ENCODE peak calls at places on chromosomes 13 and 19, in five cellular contexts. N is AG04449, C is endodermal cell, R is HCT116, V is gastrocnemius medialis. J is an unnamed sample.

GRCh38 chr19:13983213-13983889 is 22.8 kb downstream of the RFX1 start:
- DNase-seq in N (no peak), C (no peak), R (no peak), V (no peak), J (no peak)

GRCh38 chr13:35995136-35995535 is 136.0 kb downstream of the DCLK1 start:
- DNase-seq in N (no peak), C (no peak), R (no peak), V (no peak), J (no peak)

GRCh38 chr13:100089633-100090032 is 740 bp downstream of the PCCA start:
- DNase-seq in N (no peak), C (no peak), R (no peak), V (no peak), J (no peak)

GRCh38 chr13:92158335-92158734 is 759.9 kb downstream of the GPC5 start:
- DNase-seq in N (no peak), C (no peak), R (no peak), V (no peak), J (no peak)

GRCh38 chr19:45130888-45131615 is 29.7 kb downstream of the NKPD1 start:
- DNase-seq in N (no peak), C (no peak), R (peak; percentile 19), V (no peak), J (no peak)

GRCh38 chr19:4980087-4980486 is 11.2 kb downstream of the KDM4B start:
- DNase-seq in N (no peak), C (no peak), R (no peak), V (peak; percentile 50), J (no peak)

GRCh38 chr19:991174-991931 is 7.2 kb downstream of the WDR18 start:
- DNase-seq in N (no peak), C (peak; percentile 97), R (peak; percentile 22), V (peak; percentile 44), J (no peak)

GRCh38 chr13:28179974-28180373 is 41.6 kb downstream of the PAN3 start:
- DNase-seq in N (no peak), C (no peak), R (no peak), V (no peak), J (no peak)

GRCh38 chr13:99857738-99858137 is 113.8 kb downstream of the ZIC5 start:
- DNase-seq in N (no peak), C (no peak), R (no peak), V (no peak), J (no peak)

GRCh38 chr13:34779171-34779570 is 162.9 kb upstream of the NBEA start:
- DNase-seq in N (no peak), C (no peak), R (no peak), V (no peak), J (no peak)

GRCh38 chr13:44726214-44726613 is 150.1 kb upstream of the TSC22D1 start:
- DNase-seq in N (peak; percentile 87), C (no peak), R (no peak), V (no peak), J (peak; percentile 57)

GRCh38 chr13:20492641-20493040 is 33.0 kb downstream of the CRYL1 start:
- DNase-seq in N (no peak), C (peak; percentile 77), R (peak; percentile 27), V (no peak), J (no peak)

GRCh38 chr13:24613755-24614154 is 66.5 kb upstream of the ATP12A start:
- DNase-seq in N (no peak), C (peak; percentile 26), R (no peak), V (no peak), J (no peak)

GRCh38 chr13:102877285-102877684 is 31.5 kb downstream of the ERCC5 start:
- DNase-seq in N (no peak), C (no peak), R (no peak), V (peak; percentile 54), J (no peak)

GRCh38 chr19:1266818-1267440 is 2.2 kb upstream of the CIRBP start:
- DNase-seq in N (no peak), C (peak; percentile 93), R (no peak), V (peak; percentile 67), J (no peak)

GRCh38 chr19:49835562-49835961 is 15.4 kb upstream of the PTOV1 start:
- DNase-seq in N (no peak), C (no peak), R (no peak), V (no peak), J (no peak)

GRCh38 chr19:50798116-50798942 is 8.1 kb downstream of the ACP4 start:
- DNase-seq in N (no peak), C (peak; percentile 66), R (no peak), V (no peak), J (no peak)

GRCh38 chr19:13208131-13208963 is 58.1 kb downstream of the IER2 start:
- DNase-seq in N (peak; percentile 10), C (peak; percentile 55), R (no peak), V (peak; percentile 24), J (peak; percentile 60)

GRCh38 chr19:44626067-44626624 is 12.8 kb downstream of the IGSF23 start:
- DNase-seq in N (peak; percentile 89), C (no peak), R (peak; percentile 66), V (no peak), J (peak; percentile 76)

GRCh38 chr13:22938576-22938975 is 242.2 kb upstream of the SGCG start:
- DNase-seq in N (no peak), C (no peak), R (no peak), V (no peak), J (no peak)

GRCh38 chr19:54096642-54097106 is 3.9 kb downstream of the OSCAR start:
- DNase-seq in N (no peak), C (peak; percentile 77), R (peak; percentile 19), V (no peak), J (no peak)
- TF ChIP-seq CTCF in N (peak; percentile 55), C (no peak), R (no peak), V (no peak), J (peak; percentile 46)

DNA sequence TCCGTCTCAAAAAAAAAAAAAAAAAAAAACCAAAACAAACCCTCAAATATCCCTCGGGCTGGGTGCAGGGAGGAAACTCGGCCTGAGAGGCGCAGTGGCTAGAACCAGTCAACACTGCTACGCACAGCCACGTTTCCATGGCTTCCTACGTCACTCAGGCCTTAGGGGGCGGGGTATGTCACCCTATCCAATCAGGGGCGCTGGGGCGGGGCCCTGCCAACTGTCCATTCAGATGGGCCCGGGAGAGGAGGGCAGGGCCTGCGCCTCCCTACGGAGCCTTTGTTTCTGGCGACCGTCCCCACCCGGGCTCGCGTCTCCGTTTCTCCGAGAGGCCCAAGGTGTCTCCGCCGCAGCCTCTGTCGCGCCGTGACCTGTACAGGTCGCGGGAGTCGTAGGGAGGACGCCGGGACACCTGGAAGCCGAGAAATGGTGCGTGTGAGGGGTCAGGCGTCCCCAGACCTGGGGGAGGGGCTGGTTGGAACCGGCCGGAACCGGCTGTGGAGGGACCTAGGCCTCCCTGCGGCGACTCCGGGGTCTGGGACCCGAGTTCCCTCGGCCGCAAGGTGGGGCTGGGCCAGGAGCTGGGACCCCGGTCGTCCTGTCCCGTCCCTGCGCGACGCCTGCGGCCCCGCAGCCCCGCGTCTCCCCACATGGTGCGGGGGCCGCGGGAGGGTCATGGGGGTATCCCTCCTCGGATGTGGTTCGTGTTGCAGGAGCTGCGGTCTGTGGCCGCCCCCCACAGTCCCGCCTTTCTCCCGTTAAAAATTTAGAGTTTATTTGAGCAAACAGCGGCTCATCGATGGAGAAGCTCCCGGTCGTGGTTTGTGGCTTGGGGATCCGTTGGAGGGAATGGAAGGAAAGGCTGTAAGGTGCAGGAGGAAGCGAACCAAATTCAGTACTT is at the start of gene ZNF627:
- DNase-seq in N (peak; percentile 84), C (peak; percentile 99), R (peak; percentile 96), V (peak; percentile 99), J (peak; percentile 98)
- TF ChIP-seq CTCF in N (peak; percentile 15), C (peak; percentile 42), R (no peak), V (peak; percentile 21), J (no peak)

DNA sequence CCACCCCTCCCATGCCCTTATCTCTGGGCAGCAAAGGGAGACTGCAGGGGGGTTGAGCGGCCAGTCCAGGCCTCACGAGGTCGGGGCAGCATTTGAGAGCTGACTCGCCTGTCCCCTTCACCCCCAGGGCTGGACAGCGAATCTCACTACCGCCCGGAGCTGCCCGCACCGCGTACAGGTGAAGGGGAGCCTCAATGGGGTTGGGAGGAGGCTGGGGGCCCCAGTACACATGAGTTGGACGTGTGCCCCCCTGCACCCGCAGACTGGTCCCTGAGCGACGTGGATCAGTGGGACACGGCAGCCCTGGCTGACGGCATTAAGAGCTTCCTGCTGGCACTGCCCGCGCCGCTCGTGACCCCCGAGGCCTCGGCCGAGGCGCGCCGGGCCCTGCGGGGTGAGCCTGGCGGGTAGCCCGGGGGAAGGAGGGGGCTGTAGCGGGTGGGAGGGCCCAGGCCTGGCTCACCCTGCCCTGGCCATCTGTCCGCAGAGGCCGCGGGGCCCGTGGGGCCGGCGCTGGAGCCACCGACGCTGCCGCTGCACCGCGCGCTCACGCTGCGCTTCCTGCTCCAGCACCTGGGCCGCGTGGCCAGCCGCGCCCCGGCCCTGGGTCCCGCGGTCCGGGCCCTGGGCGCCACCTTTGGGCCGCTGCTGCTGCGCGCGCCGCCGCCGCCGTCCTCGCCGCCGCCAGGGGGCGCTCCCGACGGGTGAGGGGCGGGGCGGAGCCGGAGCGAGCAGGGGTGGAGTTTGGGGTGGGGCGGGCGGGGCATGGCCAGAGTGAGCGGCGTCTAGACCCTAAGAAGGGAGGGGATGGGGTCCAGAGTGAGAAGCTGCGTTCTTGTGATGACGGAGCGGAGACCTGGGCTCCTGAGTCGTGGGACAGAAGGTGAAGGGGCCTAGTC is 8.1 kb downstream of the PIK3R2 start:
- DNase-seq in N (no peak), C (peak; percentile 94), R (no peak), V (peak; percentile 55), J (no peak)
- TF ChIP-seq CTCF in N (peak; percentile 55), C (peak; percentile 76), R (peak; percentile 62), V (peak; percentile 77), J (peak; percentile 23)

GRCh38 chr13:50580684-50581305 is 262.7 kb downstream of the DLEU7 start:
- DNase-seq in N (peak; percentile 70), C (no peak), R (no peak), V (no peak), J (no peak)
- TF ChIP-seq CTCF in N (peak; percentile 44), C (no peak), R (no peak), V (no peak), J (peak; percentile 10)

DNA sequence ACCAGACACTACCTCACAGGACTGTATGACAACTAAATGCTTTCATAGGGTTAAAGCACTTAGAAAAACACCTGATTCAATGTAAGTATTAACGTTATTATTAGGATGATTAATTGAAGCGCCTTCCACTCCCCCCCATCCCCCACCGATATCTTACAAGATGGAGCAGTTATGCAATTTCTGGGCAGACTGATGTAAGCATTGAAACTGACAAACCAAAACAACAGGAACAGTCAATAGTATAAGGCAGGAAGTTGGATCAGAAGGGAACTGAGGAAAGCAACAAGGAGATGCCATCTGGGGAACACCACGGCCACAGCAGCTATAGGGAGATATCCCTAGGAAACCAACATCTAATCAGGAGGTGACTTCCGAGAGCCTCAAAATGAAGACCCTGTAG is 3.8 kb downstream of the LCP1 start:
- DNase-seq in N (no peak), C (no peak), R (no peak), V (no peak), J (no peak)
- TF ChIP-seq CTCF in N (no peak), C (no peak), R (no peak), V (no peak), J (no peak)